ENCODE peak calls at places on chromosome X, in four cellular contexts. N, A, F and E are unnamed samples.
A peak's percentile ranks its signal among the peaks of the same experiment; 100 is the strongest.

GRCh38 chrX:2401590-2402360 is 99.0 kb downstream of the DHRSX start:
- DNase-seq in N (peak; percentile 81), A (no peak), F (peak; percentile 14), E (no peak)

GRCh38 chrX:53184836-53185235 is 40.2 kb downstream of the KDM5C start:
- DNase-seq in N (peak; percentile 19), A (no peak), F (peak; percentile 32), E (no peak)

GRCh38 chrX:74656079-74656745 is 41.8 kb upstream of the RLIM start:
- DNase-seq in N (no peak), A (no peak), F (no peak), E (no peak)

GRCh38 chrX:45872480-45872879 is 671.8 kb upstream of the DIPK2B start:
- DNase-seq in N (no peak), A (no peak), F (no peak), E (no peak)

GRCh38 chrX:101164766-101165590 is 54.6 kb upstream of the DRP2 start:
- DNase-seq in N (no peak), A (no peak), F (no peak), E (no peak)

GRCh38 chrX:370963-371745 is 15.6 kb downstream of the PPP2R3B start:
- DNase-seq in N (no peak), A (no peak), F (no peak), E (no peak)

GRCh38 chrX:10608099-10608498 is 12.3 kb downstream of the MID1 start:
- DNase-seq in N (no peak), A (no peak), F (no peak), E (no peak)

GRCh38 chrX:116961872-116962582 is 499.3 kb upstream of the CT83 start:
- DNase-seq in N (peak; percentile 9), A (no peak), F (no peak), E (no peak)

GRCh38 chrX:41971346-41971745 is 48.0 kb upstream of the CASK start:
- DNase-seq in N (no peak), A (no peak), F (no peak), E (no peak)

GRCh38 chrX:15645266-15645665 is 19.3 kb downstream of the CLTRN start:
- DNase-seq in N (peak; percentile 4), A (no peak), F (no peak), E (no peak)

GRCh38 chrX:2680486-2681348 is 10.4 kb upstream of the CD99 start:
- DNase-seq in N (no peak), A (no peak), F (no peak), E (no peak)

GRCh38 chrX:151742311-151742710 is 7.8 kb downstream of the CNGA2 start:
- DNase-seq in N (no peak), A (no peak), F (no peak), E (no peak)

GRCh38 chrX:14922437-14922836 is 49.2 kb downstream of the MOSPD2 start:
- DNase-seq in N (no peak), A (no peak), F (peak; percentile 63), E (no peak)

GRCh38 chrX:23854122-23854521 is 53.6 kb downstream of the APOO start:
- DNase-seq in N (no peak), A (no peak), F (no peak), E (no peak)

GRCh38 chrX:30283456-30284200 is 25.6 kb downstream of the NR0B1 start:
- DNase-seq in N (peak; percentile 86), A (no peak), F (peak; percentile 77), E (no peak)

GRCh38 chrX:38055170-38055847 is 49.0 kb downstream of the SYTL5 start:
- DNase-seq in N (no peak), A (no peak), F (no peak), E (no peak)

GRCh38 chrX:2397648-2398340 is 103.0 kb downstream of the DHRSX start:
- DNase-seq in N (no peak), A (no peak), F (peak; percentile 4), E (no peak)

GRCh38 chrX:40987413-40987812 is 97.8 kb upstream of the USP9X start:
- DNase-seq in N (no peak), A (no peak), F (no peak), E (no peak)

GRCh38 chrX:155065035-155065734 is 5.8 kb downstream of the CMC4 start:
- DNase-seq in N (no peak), A (no peak), F (no peak), E (no peak)

GRCh38 chrX:1391707-1392375 is at the start of gene SLC25A6:
- DNase-seq in N (peak; percentile 90), A (peak; percentile 99), F (peak; percentile 78), E (peak; percentile 100)

GRCh38 chrX:2445662-2446623 is 54.8 kb downstream of the DHRSX start:
- DNase-seq in N (no peak), A (no peak), F (no peak), E (no peak)

GRCh38 chrX:33339219-33339618 is 127.9 kb upstream of the DMD start:
- DNase-seq in N (no peak), A (no peak), F (no peak), E (no peak)

GRCh38 chrX:153396320-153397195 is 4.6 kb downstream of the PNMA6E start:
- DNase-seq in N (no peak), A (no peak), F (no peak), E (no peak)

GRCh38 chrX:65679071-65679540 is 11.7 kb downstream of the MSN start:
- DNase-seq in N (no peak), A (no peak), F (no peak), E (no peak)

GRCh38 chrX:53073115-53073581 is 9.0 kb upstream of the TSPYL2 start:
- DNase-seq in N (no peak), A (no peak), F (no peak), E (no peak)

GRCh38 chrX:15930585-15930984 is 76.0 kb upstream of the AP1S2 start:
- DNase-seq in N (peak; percentile 54), A (no peak), F (no peak), E (peak; percentile 25)

GRCh38 chrX:132940727-132941162 is 17.7 kb downstream of the HS6ST2 start:
- DNase-seq in N (peak; percentile 6), A (no peak), F (no peak), E (no peak)

GRCh38 chrX:9048801-9049200 is 14.9 kb upstream of the FAM9B start:
- DNase-seq in N (no peak), A (no peak), F (no peak), E (no peak)

GRCh38 chrX:46444011-46444410 is 101.2 kb downstream of the ZNF674 start:
- DNase-seq in N (peak; percentile 70), A (no peak), F (peak; percentile 55), E (no peak)

GRCh38 chrX:10761447-10761846 is 141.1 kb upstream of the MID1 start:
- DNase-seq in N (no peak), A (no peak), F (no peak), E (no peak)